ENCODE peak calls at places on chromosomes 16 and 17, in five cellular contexts. R is esophagus muscularis mucosa, E is IMR-90, B is AG10803, L is prostate gland. A is an unnamed sample.

GRCh38 chr17:67568961-67569360 is 148.8 kb upstream of the NOL11 start:
- DNase-seq in B (no peak), E (no peak), R (no peak), L (no peak), A (no peak)

GRCh38 chr17:55263565-55264272 is 1.0 kb upstream of the HLF start:
- DNase-seq in L (no peak), R (no peak), B (no peak), E (no peak), A (no peak)

GRCh38 chr16:11639925-11640899 is 28.0 kb upstream of the SNN start:
- DNase-seq in E (peak), B (peak), R (no peak), L (peak), A (peak)

GRCh38 chr16:49344401-49344800 is 29.2 kb upstream of the C16orf78 start:
- DNase-seq in R (no peak), E (no peak), L (no peak), B (no peak), A (no peak)

GRCh38 chr17:66667491-66668030 is 167.4 kb upstream of the CACNG5 start:
- DNase-seq in E (no peak), L (no peak), B (no peak), R (no peak), A (no peak)

GRCh38 chr17:3575506-3575905 is 17.9 kb upstream of the TRPV3 start:
- DNase-seq in B (peak), L (no peak), E (peak), R (no peak), A (peak)

GRCh38 chr16:65314246-65315003 is 192.6 kb upstream of the CDH11 start:
- DNase-seq in B (peak), R (no peak), L (no peak), E (peak), A (peak)

GRCh38 chr17:18093616-18094408 is 6.1 kb downstream of the DRG2 start:
- DNase-seq in E (peak), B (peak), R (no peak), L (peak), A (peak)

GRCh38 chr17:28407130-28407973 is 1.3 kb upstream of the SLC46A1 start:
- DNase-seq in B (no peak), R (no peak), L (peak), E (no peak), A (no peak)

GRCh38 chr17:17186051-17186450 is 20.1 kb downstream of the PLD6 start:
- DNase-seq in R (no peak), L (peak), B (no peak), E (peak), A (no peak)

GRCh38 chr17:8162232-8162996 is at the start of gene VAMP2:
- DNase-seq in R (no peak), L (peak), E (peak), B (peak), A (peak)

GRCh38 chr16:27154573-27155521 is 48.5 kb upstream of the KDM8 start:
- DNase-seq in R (no peak), B (peak), L (peak), E (peak), A (no peak)

GRCh38 chr16:57621521-57622268 is 6.7 kb upstream of the ADGRG1 start:
- DNase-seq in B (no peak), E (no peak), R (no peak), L (peak), A (no peak)

GRCh38 chr17:2707721-2708584 is 3.6 kb downstream of the CLUH start:
- DNase-seq in R (no peak), B (no peak), E (no peak), L (no peak), A (no peak)

GRCh38 chr17:17146791-17147406 is 59.2 kb downstream of the PLD6 start:
- DNase-seq in R (no peak), E (no peak), B (no peak), L (no peak), A (no peak)

GRCh38 chr16:87951550-87952538 is 610 bp downstream of the BANP start:
- DNase-seq in B (peak), L (no peak), E (no peak), R (no peak), A (no peak)

GRCh38 chr16:68995011-68995504 is 110.4 kb upstream of the HAS3 start:
- DNase-seq in R (peak), B (peak), E (peak), L (peak), A (peak)
- TF ChIP-seq CTCF in R (no peak), B (peak), E (peak), L (peak), A (peak)

DNA sequence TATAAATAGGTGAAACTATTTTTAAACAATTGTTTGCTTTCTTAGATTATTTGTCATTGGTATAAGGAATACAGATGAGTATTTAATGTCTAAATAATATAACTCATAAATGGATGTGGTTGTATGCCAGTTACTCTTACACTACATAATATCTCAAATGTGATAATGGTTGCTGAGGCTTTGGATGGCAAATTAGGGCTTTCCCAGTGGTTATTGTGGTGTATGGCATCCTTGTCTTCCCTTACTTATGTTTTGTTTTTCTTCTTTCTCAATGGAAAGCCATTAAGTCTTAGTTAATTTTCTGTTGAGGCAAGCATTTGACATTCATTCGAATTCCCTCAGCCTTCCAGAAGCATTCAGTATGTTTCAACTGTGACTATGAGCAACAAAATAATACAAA is 10.5 kb downstream of the OMG start:
- DNase-seq in R (no peak), E (no peak), L (no peak), B (no peak), A (no peak)
- TF ChIP-seq CTCF in R (no peak), E (no peak), L (no peak), B (no peak), A (peak)

DNA sequence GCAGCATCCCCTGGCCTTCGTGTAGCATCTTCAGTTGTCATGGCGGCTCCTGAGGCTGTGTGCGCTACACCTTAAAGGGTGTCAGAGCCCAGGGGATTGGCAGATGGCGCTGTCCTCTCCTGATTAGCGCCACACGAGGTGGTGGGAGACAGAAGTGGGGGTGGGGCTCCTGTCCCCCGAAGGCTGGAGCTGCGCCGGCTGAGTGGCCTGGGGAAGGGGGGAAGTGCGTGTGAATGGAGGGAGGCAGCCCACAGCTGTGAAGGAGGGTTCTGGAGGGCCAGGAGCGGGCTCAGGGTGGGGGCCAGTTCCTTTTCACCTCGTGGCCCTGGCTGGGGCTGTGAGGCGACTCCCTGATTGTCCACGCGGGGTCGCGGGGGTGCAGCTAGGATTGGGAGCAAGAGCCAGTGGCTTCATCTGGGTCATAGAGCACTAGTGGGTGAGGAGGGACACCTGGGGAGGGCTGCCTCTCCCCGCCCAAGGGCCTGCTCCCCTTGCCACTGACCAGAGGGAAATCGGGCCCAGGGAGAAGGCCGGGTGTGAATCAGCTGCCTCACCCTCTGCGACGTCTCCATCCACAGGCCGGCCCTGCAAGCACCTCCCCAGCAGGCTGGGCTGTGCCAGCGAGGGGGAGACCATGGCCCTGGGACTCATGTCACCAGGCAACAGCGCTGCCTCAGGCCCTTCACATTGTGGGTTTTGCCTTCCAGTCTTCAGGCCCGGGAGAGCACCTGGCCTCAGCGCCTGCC is 14.1 kb downstream of the BAHCC1 start:
- DNase-seq in E (no peak), L (no peak), B (no peak), R (no peak), A (no peak)
- TF ChIP-seq CTCF in E (no peak), L (no peak), B (no peak), R (no peak), A (no peak)

GRCh38 chr17:31697838-31698237 is 161.2 kb downstream of the COPRS start:
- DNase-seq in L (no peak), B (no peak), E (no peak), R (no peak), A (no peak)

GRCh38 chr17:31695456-31696090 is 163.5 kb downstream of the COPRS start:
- DNase-seq in B (peak), L (no peak), R (no peak), E (peak), A (peak)

GRCh38 chr17:31698751-31699150 is 160.3 kb downstream of the COPRS start:
- DNase-seq in R (no peak), L (no peak), B (no peak), E (no peak), A (no peak)

GRCh38 chr17:31696703-31697325 is 162.2 kb downstream of the COPRS start:
- DNase-seq in R (no peak), L (no peak), B (no peak), E (no peak), A (no peak)

DNA sequence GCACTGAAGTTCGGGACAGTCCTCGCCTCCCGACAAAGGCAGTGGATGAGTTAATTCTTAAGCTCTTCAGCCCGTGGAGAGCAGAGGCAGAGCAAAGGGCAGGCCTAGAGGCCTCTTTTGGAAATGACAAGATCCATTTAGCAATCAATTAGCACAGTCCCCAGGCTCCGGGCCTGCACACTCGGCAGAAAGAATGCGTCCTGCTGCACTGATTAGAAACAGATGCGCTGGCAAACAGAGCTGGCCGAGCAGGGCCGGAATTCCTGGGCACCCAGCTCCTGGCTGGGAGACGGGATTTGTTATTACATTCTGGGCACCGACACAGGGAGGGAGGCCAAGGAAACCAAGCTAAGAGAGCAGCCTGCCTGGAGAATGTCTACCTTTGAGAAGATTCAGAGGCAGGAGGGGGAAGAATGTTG is 162.9 kb downstream of the COPRS start:
- DNase-seq in L (peak), B (peak), E (peak), R (peak), A (peak)
- TF ChIP-seq CTCF in L (no peak), B (peak), E (no peak), R (peak), A (peak)

DNA sequence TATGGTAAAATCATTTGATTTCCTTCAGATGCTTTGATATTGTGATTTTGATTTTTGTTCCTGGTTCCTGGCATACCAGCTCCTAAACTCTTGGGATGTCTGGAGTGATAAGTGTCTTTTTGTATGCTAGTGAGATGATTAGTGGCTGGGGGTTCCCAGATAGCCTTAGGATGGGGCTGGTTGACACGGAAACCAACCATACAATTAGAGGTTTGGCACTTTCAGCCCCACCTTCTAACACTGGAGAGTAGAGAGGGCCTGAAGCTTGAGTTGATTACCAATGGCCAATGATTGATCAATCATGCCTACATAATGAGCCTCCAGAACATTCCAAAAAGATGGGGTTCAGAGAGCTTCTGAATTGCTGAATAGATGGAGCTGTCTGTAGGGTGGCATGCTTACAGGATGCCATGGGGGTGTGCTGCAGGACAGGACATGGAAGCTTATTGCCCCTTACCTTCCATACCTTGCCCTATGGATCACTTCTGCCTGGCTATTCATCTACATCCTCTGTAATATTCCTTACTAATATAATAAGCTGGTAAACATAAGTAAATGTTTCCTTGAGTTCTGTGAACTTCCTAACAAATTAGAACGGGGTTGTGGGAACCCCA is 22.8 kb downstream of the RNF112 start:
- DNase-seq in R (no peak), L (no peak), B (no peak), E (no peak), A (no peak)
- TF ChIP-seq CTCF in R (no peak), L (no peak), B (no peak), E (no peak), A (no peak)